ENCODE peak calls at places on chromosomes 11 and 22, in six cellular contexts. A is body of pancreas; S is esophagus squamous epithelium; X is neural progenitor cell; Y is A549; N is naive thymus-derived CD4-positive, alpha-beta T cell. C is an unnamed sample.

GRCh38 chr22:30228509-30229359 is 17.8 kb downstream of the LIF start:
- DNase-seq in A (no peak), S (no peak), X (no peak), Y (peak), N (no peak), C (no peak)

GRCh38 chr11:59158206-59159068 is 13.5 kb upstream of the DTX4 start:
- DNase-seq in A (peak), S (no peak), X (peak), Y (peak), N (peak), C (peak)

GRCh38 chr11:108498816-108499408 is 728 bp upstream of the POGLUT3 start:
- DNase-seq in A (no peak), S (no peak), X (no peak), Y (no peak), N (no peak), C (no peak)

GRCh38 chr22:25383892-25384291 is 164.5 kb downstream of the CRYBB2 start:
- DNase-seq in A (no peak), S (no peak), X (no peak), Y (no peak), N (no peak), C (no peak)

GRCh38 chr11:88326112-88326511 is 11.4 kb downstream of the CTSC start:
- DNase-seq in A (no peak), S (no peak), X (no peak), Y (no peak), N (no peak), C (no peak)

GRCh38 chr22:36771376-36772063 is 4.4 kb downstream of the IFT27 start:
- DNase-seq in A (no peak), S (no peak), X (peak), Y (no peak), N (no peak), C (no peak)

GRCh38 chr22:35445933-35446332 is 46.0 kb downstream of the MCM5 start:
- DNase-seq in A (no peak), S (no peak), X (no peak), Y (no peak), N (no peak), C (no peak)

GRCh38 chr11:110526323-110526722 is 96.6 kb downstream of the FDX1 start:
- DNase-seq in A (no peak), S (no peak), X (no peak), Y (no peak), N (no peak), C (no peak)

GRCh38 chr11:68524681-68525080 is 64.1 kb downstream of the PPP6R3 start:
- DNase-seq in A (no peak), S (no peak), X (no peak), Y (no peak), N (no peak), C (no peak)

GRCh38 chr11:17063171-17064002 is 14.1 kb downstream of the RPS13 start:
- DNase-seq in A (peak), S (no peak), X (peak), Y (peak), N (no peak), C (peak)

GRCh38 chr11:119611027-119611426 is 118.0 kb downstream of the NECTIN1 start:
- DNase-seq in A (no peak), S (no peak), X (no peak), Y (no peak), N (no peak), C (no peak)

GRCh38 chr22:26757496-26757895 is 100.1 kb downstream of the MIAT start:
- DNase-seq in A (no peak), S (no peak), X (no peak), Y (no peak), N (no peak), C (no peak)

GRCh38 chr22:33918676-33919590 is 1.3 kb downstream of the LARGE1 start:
- DNase-seq in A (no peak), S (no peak), X (no peak), Y (no peak), N (no peak), C (no peak)

GRCh38 chr22:33914131-33914530 is 6.1 kb downstream of the LARGE1 start:
- DNase-seq in A (no peak), S (no peak), X (no peak), Y (no peak), N (no peak), C (no peak)

GRCh38 chr22:33913188-33913587 is 7.1 kb downstream of the LARGE1 start:
- DNase-seq in A (no peak), S (no peak), X (no peak), Y (no peak), N (no peak), C (no peak)

GRCh38 chr22:33917744-33918406 is 2.4 kb downstream of the LARGE1 start:
- DNase-seq in A (no peak), S (no peak), X (peak), Y (no peak), N (no peak), C (peak)

DNA sequence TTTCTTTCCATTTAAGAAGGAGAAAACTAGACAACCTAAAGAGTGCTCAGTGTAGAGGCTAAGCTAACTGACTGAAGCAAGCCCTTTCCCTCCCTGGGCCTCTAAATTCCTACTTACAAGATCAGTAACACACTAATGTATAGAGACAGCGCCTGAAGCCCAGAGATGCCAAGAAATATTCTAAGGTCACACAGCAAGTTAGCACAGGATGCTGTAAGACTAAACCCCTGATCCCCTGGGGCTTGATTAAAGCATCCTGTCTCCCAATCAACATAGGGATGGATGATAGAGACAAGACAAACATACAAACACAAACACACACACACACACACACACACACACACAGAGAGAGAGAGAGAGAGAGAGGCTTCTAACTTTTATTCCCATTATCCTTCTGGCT is 5.6 kb downstream of the LARGE1 start:
- DNase-seq in A (no peak), S (no peak), X (no peak), Y (no peak), N (no peak), C (no peak)
- H3K4me3 ChIP-seq in A (no peak), S (no peak), X (no peak), Y (no peak), N (no peak), C (no peak)

DNA sequence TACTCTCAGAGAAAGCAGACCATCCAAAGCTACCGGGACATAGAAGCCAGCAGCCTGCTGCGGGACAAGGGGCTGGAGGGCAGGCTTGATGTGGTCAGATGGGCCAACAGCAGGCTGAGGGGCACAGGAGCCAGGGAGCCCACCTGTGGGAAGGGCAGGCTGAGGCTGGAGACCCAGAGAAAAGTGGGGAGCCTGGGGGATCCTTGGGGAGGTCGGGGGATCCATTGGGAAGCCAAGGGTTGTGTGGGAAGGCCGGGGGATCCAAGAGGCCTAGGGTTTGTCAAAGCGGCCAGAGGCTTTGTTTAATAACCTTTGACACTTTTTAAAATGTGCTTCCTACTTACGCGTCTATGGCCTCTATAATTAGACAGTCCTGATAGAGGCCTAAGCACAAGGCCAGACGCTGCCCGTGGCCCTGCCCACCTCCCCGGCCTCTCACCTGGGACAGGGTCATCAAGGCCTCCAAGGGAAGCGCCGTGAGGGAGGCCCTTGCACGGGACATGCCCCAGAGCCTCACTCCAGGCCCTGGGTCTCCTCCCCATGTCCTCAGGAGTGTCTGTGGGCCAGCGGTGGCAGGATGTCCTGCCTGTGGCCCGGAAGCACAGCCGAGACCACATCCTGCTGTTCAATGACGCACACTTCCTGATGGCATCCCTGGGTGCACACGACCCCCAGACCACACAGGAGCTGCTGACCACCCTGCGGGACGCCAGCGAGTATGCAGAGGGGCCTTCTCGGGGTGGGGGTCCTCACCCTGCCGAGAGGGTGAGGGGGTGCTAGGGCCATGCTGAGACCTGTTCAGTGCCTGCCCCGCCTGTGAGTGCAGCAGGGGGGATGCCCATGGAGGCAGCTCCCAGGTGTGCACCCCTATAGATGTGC is 8.6 kb upstream of the GTSE1 start:
- DNase-seq in A (peak), S (peak), X (no peak), Y (no peak), N (no peak), C (no peak)
- H3K4me3 ChIP-seq in A (no peak), S (peak), X (no peak), Y (no peak), N (no peak), C (no peak)

DNA sequence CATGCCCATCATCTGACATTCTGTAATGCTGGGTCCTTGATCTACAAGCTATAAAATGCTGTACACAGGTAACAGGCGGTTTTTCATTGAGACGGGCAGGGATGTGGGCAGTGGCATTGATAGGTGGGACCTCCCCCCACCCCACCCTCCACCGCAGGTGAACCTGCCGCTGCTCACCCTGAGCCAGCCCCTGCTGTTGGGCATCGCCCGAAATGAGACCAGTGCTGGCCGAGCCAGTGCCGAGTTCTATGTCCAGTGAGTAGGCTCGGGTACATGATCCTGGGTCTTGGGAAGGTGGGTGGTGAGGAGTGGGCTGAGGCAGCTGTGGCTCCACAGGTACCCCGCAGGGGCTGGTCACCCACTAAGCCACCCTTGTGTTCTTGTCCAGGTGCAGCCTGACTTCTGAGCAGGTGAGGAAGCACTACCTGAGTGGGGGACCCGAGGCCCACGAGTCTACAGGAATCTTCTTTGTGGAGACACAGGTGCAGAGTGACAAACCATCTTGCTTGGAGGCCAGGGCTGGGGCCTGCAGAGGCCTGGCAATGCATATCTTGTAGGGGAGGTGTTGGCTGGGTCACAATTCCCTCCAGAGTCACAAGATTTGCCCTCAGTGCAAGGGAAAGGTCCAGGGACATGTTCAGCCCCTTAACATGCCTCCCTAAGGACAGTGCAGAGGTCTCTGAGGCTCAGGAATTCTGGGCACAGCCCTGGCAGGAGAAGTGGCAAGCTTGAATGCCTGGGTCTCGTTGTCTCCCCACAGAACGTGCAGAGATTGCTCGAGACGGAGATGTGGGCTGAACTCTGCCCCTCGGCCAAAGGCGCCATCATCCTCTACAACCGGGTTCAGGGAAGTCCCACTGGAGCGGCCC is 1.0 kb upstream of the DNAJC4 start:
- DNase-seq in A (no peak), S (no peak), X (no peak), Y (no peak), N (no peak), C (no peak)
- H3K4me3 ChIP-seq in A (no peak), S (peak), X (peak), Y (no peak), N (peak), C (peak)

GRCh38 chr11:64686466-64687175 is 36.4 kb downstream of the NRXN2 start:
- DNase-seq in A (no peak), S (no peak), X (no peak), Y (no peak), N (no peak), C (no peak)

GRCh38 chr11:64688534-64688982 is 34.4 kb downstream of the NRXN2 start:
- DNase-seq in A (peak), S (no peak), X (peak), Y (peak), N (peak), C (peak)

GRCh38 chr11:64690235-64690634 is 32.8 kb downstream of the NRXN2 start:
- DNase-seq in A (no peak), S (no peak), X (no peak), Y (no peak), N (no peak), C (no peak)

GRCh38 chr11:64687204-64687603 is 35.8 kb downstream of the NRXN2 start:
- DNase-seq in A (peak), S (no peak), X (no peak), Y (no peak), N (no peak), C (no peak)

GRCh38 chr11:64687641-64688533 is 35.1 kb downstream of the NRXN2 start:
- DNase-seq in A (no peak), S (no peak), X (peak), Y (no peak), N (no peak), C (no peak)
- H3K4me3 ChIP-seq in A (no peak), S (peak), X (peak), Y (no peak), N (peak), C (peak)

DNA sequence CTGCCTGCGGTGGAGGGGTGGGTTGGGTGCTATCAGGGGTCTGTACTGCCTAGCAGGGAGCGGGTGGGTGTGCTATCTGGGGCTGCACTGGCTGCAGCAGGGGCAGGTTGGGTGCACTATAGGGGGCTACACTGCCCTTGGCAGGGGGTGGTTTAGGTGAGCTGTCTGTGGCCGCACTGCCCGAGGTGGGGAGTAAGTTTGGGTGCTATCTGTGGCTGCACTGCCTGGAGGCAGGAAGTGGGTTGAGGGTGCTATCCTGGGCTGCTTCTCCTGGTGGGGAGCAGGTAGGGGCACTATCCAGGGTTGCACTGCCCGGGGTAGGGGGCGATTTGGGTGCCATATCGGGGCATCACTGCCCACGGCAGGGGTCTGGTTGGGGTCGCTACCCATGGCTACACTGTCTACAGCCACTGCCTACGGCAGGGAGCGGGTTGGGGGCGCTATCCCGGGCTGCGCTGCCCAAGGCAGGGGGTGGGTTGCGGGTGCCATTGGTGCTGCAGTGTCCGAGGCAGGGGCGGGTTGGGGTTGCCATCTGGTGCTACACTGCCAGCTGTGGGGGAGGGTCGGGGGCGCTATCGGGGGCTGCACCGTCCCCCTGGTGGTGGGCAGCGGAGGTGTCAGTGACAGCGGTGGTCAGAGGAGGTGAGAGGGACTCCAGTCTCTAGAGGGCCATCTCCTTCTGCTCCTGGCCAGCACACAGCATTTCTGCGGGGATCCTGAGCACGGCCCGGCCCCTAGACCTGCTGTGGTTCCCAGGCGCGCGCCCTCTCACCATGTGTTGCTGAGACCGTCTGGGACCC is 1.3 kb upstream of the RFPL2 start:
- DNase-seq in A (no peak), S (no peak), X (peak), Y (peak), N (no peak), C (no peak)
- H3K4me3 ChIP-seq in A (no peak), S (no peak), X (peak), Y (peak), N (no peak), C (no peak)

GRCh38 chr11:94804874-94805273 is 36.7 kb downstream of the AMOTL1 start:
- DNase-seq in A (no peak), S (no peak), X (no peak), Y (no peak), N (no peak), C (no peak)
- H3K4me3 ChIP-seq in A (no peak), S (no peak), X (no peak), Y (no peak), N (no peak), C (no peak)

DNA sequence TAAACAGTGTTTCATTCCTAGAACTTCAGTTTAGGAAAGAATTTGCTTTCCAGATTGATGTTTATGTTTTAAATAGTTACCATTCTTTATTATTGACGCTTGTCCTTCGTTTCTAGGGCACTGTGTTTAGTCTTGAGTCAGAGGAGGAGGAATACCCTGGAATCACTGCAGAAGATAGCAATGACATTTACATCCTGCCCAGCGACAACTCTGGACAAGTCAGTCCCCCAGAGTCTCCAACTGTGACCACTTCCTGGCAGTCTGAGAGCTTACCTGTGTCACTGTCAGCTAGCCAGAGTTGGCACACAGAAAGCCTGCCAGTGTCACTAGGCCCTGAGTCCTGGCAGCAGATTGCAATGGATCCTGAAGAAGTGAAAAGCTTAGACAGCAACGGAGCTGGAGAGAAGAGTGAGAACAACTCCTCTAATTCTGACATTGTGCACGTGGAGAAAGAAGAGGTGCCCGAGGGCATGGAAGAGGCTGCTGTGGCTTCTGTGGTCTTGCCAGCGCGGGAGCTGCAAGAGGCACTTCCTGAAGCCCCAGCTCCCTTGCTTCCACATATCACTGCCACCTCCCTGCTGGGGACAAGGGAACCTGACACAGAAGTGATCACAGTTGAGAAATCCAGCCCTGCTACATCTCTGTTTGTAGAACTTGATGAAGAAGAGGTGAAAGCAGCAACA is 47.6 kb downstream of the BID start:
- DNase-seq in A (no peak), S (no peak), X (no peak), Y (no peak), N (no peak), C (no peak)
- H3K4me3 ChIP-seq in A (no peak), S (no peak), X (no peak), Y (no peak), N (no peak), C (no peak)